ENCODE peak calls at places on chromosome 12, in four cellular contexts. S, M, N and W are unnamed samples.

GRCh38 chr12:123071401-123072304 is 79.2 kb downstream of the PITPNM2 start:
- DNase-seq in S (no peak), M (no peak), N (no peak), W (no peak)

GRCh38 chr12:88242161-88242925 is 100.2 kb downstream of the TMTC3 start:
- DNase-seq in S (no peak), M (no peak), N (peak), W (no peak)

GRCh38 chr12:94262228-94263010 is 114.0 kb downstream of the PLXNC1 start:
- DNase-seq in S (no peak), M (no peak), N (no peak), W (peak)

GRCh38 chr12:132405742-132406251 is 76.4 kb upstream of the GALNT9 start:
- DNase-seq in S (no peak), M (no peak), N (no peak), W (no peak)

GRCh38 chr12:131682511-131682895 is 28.4 kb upstream of the SFSWAP start:
- DNase-seq in S (no peak), M (no peak), N (no peak), W (no peak)

GRCh38 chr12:58919271-58920101 is 818 bp downstream of the LRIG3 start:
- DNase-seq in S (peak), M (peak), N (peak), W (no peak)

GRCh38 chr12:54053625-54054441 is at the start of gene HOXC4:
- DNase-seq in S (no peak), M (no peak), N (no peak), W (no peak)

GRCh38 chr12:117587646-117588287 is 226.3 kb upstream of the NOS1 start:
- DNase-seq in S (peak), M (peak), N (peak), W (no peak)

GRCh38 chr12:110565919-110566871 is 16.9 kb downstream of the PPTC7 start:
- DNase-seq in S (peak), M (no peak), N (no peak), W (no peak)

GRCh38 chr12:125013816-125014442 is 20.5 kb downstream of the BRI3BP start:
- DNase-seq in S (no peak), M (peak), N (no peak), W (no peak)
- TF ChIP-seq CTCF in S (no peak), M (no peak), N (no peak), W (no peak)

GRCh38 chr12:76919388-76920181 is 40.8 kb upstream of the CSRP2 start:
- DNase-seq in S (no peak), M (no peak), N (no peak), W (no peak)

GRCh38 chr12:76920182-76921014 is 41.6 kb upstream of the CSRP2 start:
- DNase-seq in S (no peak), M (peak), N (no peak), W (no peak)

GRCh38 chr12:76922821-76923315 is 44.0 kb upstream of the CSRP2 start:
- DNase-seq in S (no peak), M (no peak), N (no peak), W (no peak)

GRCh38 chr12:76921072-76921471 is 42.3 kb upstream of the CSRP2 start:
- DNase-seq in S (no peak), M (no peak), N (no peak), W (no peak)

GRCh38 chr12:76921891-76922664 is 43.3 kb upstream of the CSRP2 start:
- DNase-seq in S (no peak), M (no peak), N (no peak), W (no peak)
- TF ChIP-seq POLR2AphosphoS5 in S (no peak), M (no peak), N (no peak), W (peak)

GRCh38 chr12:96193725-96194571 is at the start of gene ELK3:
- DNase-seq in S (peak), M (peak), N (no peak), W (no peak)
- H3K4me3 ChIP-seq in S (peak), M (peak), N (peak), W (peak)

DNA sequence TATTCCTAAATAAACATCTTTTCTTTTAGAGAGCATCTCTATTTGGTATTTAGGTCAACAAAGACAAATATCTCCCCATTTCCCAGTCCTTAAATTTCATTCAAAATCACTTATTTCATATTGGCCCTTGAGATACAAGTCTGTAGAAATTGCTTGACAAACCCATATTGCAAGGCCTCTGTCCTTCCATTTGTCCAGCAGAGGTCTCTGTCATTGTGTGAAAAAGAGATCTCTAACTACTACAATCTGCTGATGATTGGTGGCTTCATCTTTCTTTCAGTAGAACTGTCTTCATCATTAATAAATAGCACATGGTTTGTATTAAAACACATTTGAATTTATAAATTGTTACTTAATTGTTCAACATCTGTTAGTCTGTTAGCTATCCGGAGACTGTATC is 252.6 kb downstream of the ACSS3 start:
- DNase-seq in S (no peak), M (peak), N (no peak), W (no peak)
- TF ChIP-seq CTCF in S (no peak), M (peak), N (no peak), W (no peak)

DNA sequence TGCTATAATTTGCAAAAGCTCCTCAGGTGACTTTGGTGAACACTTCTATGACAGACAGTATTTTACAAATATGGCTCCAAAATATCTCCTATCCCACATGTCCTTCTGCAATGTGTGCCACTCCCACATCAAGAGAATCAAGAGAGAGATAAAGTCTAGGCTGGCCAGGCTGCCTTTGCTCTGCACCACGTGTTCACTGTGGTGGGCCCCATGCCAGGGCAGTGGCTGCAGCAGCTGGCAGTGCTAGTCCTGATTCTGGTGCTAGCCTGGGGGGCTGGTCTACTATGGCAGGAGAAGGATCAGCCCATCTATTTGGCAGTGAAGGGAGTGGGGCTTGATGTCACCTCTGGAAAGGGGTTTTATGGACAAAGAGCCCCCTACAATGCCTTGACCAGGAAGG is 86.3 kb downstream of the DRAM1 start:
- DNase-seq in S (no peak), M (no peak), N (no peak), W (no peak)
- TF ChIP-seq POLR2AphosphoS5 in S (no peak), M (no peak), N (no peak), W (no peak)

GRCh38 chr12:114092981-114093380 is 126.9 kb upstream of the RBM19 start:
- DNase-seq in S (no peak), M (no peak), N (no peak), W (no peak)

GRCh38 chr12:114096461-114096860 is 130.3 kb upstream of the RBM19 start:
- DNase-seq in S (no peak), M (no peak), N (no peak), W (no peak)
- H3K4me3 ChIP-seq in S (no peak), M (no peak), N (no peak), W (no peak)

GRCh38 chr12:19129486-19130223 is at the start of gene PLEKHA5:
- DNase-seq in S (peak), M (peak), N (no peak), W (no peak)
- TF ChIP-seq CTCF in S (peak), M (no peak), N (peak), W (peak)

GRCh38 chr12:53048033-53048779 is 1.7 kb upstream of the TNS2 start:
- DNase-seq in S (peak), M (peak), N (no peak), W (no peak)
- TF ChIP-seq POLR2AphosphoS5 in S (no peak), M (no peak), N (no peak), W (no peak)

DNA sequence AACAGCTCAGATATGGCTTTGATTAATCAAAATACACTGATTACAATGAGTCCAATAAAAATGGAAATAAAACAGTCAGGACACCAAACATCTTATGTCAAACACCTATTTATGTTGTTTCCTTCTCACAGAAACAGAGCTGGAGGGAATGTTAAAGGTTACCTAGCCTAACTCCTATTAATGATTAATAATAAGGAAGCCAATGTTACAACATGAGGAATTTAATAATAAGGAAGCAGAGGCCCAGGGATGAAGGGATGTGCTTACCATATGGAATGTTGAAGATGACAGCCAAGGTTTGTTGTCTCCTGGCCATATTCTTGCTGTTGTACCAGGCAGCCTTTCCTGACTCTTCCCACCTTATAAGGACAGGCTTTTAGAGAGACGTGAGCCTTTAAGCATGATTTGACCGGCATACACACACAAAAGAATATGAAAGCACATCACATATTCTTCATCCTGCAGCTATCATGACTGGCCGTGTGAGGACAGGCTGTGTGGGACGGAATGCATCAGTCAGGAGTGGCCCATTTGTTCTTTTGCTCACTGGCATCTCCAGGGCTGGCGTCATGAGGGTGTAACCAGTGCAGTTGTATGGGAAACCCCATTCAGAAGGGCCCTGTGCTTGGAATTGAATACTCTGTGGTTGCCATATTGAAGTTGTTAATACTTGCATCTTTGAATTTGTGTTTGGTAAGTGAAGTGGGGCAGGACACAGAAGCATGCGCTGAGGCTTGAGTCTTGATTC is 3.1 kb upstream of the GPRC5D start:
- DNase-seq in S (no peak), M (no peak), N (no peak), W (peak)
- H3K4me3 ChIP-seq in S (no peak), M (no peak), N (no peak), W (no peak)

DNA sequence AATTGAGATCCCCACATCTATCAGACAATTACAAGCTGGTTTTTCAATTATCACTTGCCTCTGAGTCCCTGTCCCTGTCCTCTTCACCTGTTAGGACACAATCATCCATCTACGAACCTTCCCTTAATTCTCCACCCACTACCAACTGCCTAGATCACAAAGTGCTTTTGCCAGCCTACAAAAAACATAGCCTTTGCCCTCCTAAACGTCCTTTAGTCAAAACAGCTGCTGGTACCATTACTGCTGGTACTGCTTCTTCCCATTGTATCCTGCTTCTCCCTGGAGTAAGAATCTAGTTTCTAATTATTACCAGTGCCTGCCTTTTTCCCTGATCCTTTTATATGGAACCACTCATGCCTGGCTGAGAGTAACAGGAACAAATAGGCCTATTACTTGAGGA is 82.1 kb downstream of the CPNE8 start:
- DNase-seq in S (no peak), M (no peak), N (no peak), W (no peak)
- TF ChIP-seq CTCF in S (no peak), M (no peak), N (no peak), W (no peak)